ENCODE peak calls at places on chromosomes 4 and X, in seven cellular contexts. One of them, this sample, is unnamed. For H3K4me1, the result is how much of the 10 kb centered on the place peaks cover.

GRCh38 chr4:52659016-52659721 is at the start of gene USP46:
- DNase-seq in ovary: peak
- DNase-seq in adrenal gland: peak
- DNase-seq in SK-N-SH: peak
- DNase-seq in MM.1S: peak
- DNase-seq in transverse colon: peak
- DNase-seq in keratinocyte: no peak
- DNase-seq in this sample: peak

GRCh38 chr4:128854433-128854832 is 44.9 kb downstream of the JADE1 start:
- DNase-seq in ovary: no peak
- DNase-seq in MM.1S: peak
- DNase-seq in transverse colon: no peak
- DNase-seq in SK-N-SH: no peak
- DNase-seq in keratinocyte: no peak
- DNase-seq in adrenal gland: no peak
- DNase-seq in this sample: no peak

GRCh38 chr4:54802336-54802735 is 144.6 kb downstream of the KIT start:
- DNase-seq in keratinocyte: no peak
- DNase-seq in MM.1S: no peak
- DNase-seq in transverse colon: no peak
- DNase-seq in ovary: no peak
- DNase-seq in adrenal gland: no peak
- DNase-seq in SK-N-SH: no peak
- DNase-seq in this sample: no peak

GRCh38 chr4:124913237-124913636 is 200.7 kb upstream of the ANKRD50 start:
- DNase-seq in SK-N-SH: no peak
- DNase-seq in ovary: no peak
- DNase-seq in MM.1S: no peak
- DNase-seq in transverse colon: no peak
- DNase-seq in adrenal gland: no peak
- DNase-seq in keratinocyte: no peak
- DNase-seq in this sample: no peak

GRCh38 chr4:168028568-168028967 is 63.8 kb upstream of the ANXA10 start:
- DNase-seq in adrenal gland: no peak
- DNase-seq in SK-N-SH: peak
- DNase-seq in MM.1S: no peak
- DNase-seq in transverse colon: no peak
- DNase-seq in ovary: no peak
- DNase-seq in keratinocyte: no peak
- DNase-seq in this sample: no peak

GRCh38 chr4:94532016-94532789 is 80.5 kb downstream of the PDLIM5 start:
- DNase-seq in MM.1S: no peak
- DNase-seq in transverse colon: peak
- DNase-seq in ovary: no peak
- DNase-seq in SK-N-SH: no peak
- DNase-seq in keratinocyte: peak
- DNase-seq in adrenal gland: peak
- DNase-seq in this sample: peak

GRCh38 chr4:84804126-84804525 is 162.4 kb downstream of the WDFY3 start:
- DNase-seq in transverse colon: no peak
- DNase-seq in MM.1S: no peak
- DNase-seq in SK-N-SH: no peak
- DNase-seq in keratinocyte: no peak
- DNase-seq in ovary: no peak
- DNase-seq in adrenal gland: no peak
- DNase-seq in this sample: no peak

GRCh38 chr4:138113819-138114415 is 128.2 kb downstream of the SLC7A11 start:
- DNase-seq in adrenal gland: no peak
- DNase-seq in ovary: no peak
- DNase-seq in keratinocyte: no peak
- DNase-seq in SK-N-SH: no peak
- DNase-seq in MM.1S: no peak
- DNase-seq in transverse colon: no peak
- DNase-seq in this sample: no peak

GRCh38 chrX:20265726-20266681 is 705 bp downstream of the RPS6KA3 start:
- DNase-seq in adrenal gland: peak
- DNase-seq in ovary: peak
- DNase-seq in MM.1S: peak
- DNase-seq in transverse colon: peak
- DNase-seq in keratinocyte: no peak
- DNase-seq in SK-N-SH: peak
- DNase-seq in this sample: peak

GRCh38 chr4:32025840-32026459 is 1305.8 kb downstream of the PCDH7 start:
- DNase-seq in ovary: no peak
- DNase-seq in transverse colon: peak
- DNase-seq in SK-N-SH: no peak
- DNase-seq in keratinocyte: no peak
- DNase-seq in adrenal gland: no peak
- DNase-seq in MM.1S: no peak
- DNase-seq in this sample: peak

GRCh38 chrX:18931972-18932371 is 51.9 kb downstream of the PHKA2 start:
- DNase-seq in keratinocyte: no peak
- DNase-seq in MM.1S: peak
- DNase-seq in ovary: no peak
- DNase-seq in adrenal gland: no peak
- DNase-seq in SK-N-SH: peak
- DNase-seq in transverse colon: no peak
- DNase-seq in this sample: no peak

GRCh38 chrX:46326161-46326560 is 219.1 kb downstream of the ZNF674 start:
- DNase-seq in adrenal gland: no peak
- DNase-seq in SK-N-SH: no peak
- DNase-seq in keratinocyte: no peak
- DNase-seq in transverse colon: no peak
- DNase-seq in MM.1S: no peak
- DNase-seq in ovary: no peak
- DNase-seq in this sample: no peak

GRCh38 chr4:94728056-94728766 is 29.5 kb upstream of the BMPR1B start:
- DNase-seq in SK-N-SH: no peak
- DNase-seq in MM.1S: no peak
- DNase-seq in transverse colon: no peak
- DNase-seq in keratinocyte: no peak
- DNase-seq in adrenal gland: no peak
- DNase-seq in ovary: no peak
- DNase-seq in this sample: no peak

GRCh38 chrX:574355-574754 is 56.2 kb upstream of the SHOX start:
- DNase-seq in keratinocyte: no peak
- DNase-seq in SK-N-SH: no peak
- DNase-seq in MM.1S: no peak
- DNase-seq in ovary: no peak
- DNase-seq in adrenal gland: no peak
- DNase-seq in transverse colon: no peak
- DNase-seq in this sample: no peak

GRCh38 chr4:10347281-10347795 is 109.9 kb downstream of the ZNF518B start:
- DNase-seq in transverse colon: no peak
- DNase-seq in MM.1S: no peak
- DNase-seq in SK-N-SH: no peak
- DNase-seq in ovary: no peak
- DNase-seq in keratinocyte: no peak
- DNase-seq in adrenal gland: no peak
- DNase-seq in this sample: no peak

GRCh38 chr4:128277856-128278255 is 9.8 kb downstream of the PGRMC2 start:
- DNase-seq in MM.1S: no peak
- DNase-seq in SK-N-SH: no peak
- DNase-seq in keratinocyte: no peak
- DNase-seq in transverse colon: no peak
- DNase-seq in ovary: no peak
- DNase-seq in adrenal gland: no peak
- DNase-seq in this sample: no peak

GRCh38 chrX:126272795-126273497 is 106.9 kb upstream of the DCAF12L2 start:
- DNase-seq in adrenal gland: no peak
- DNase-seq in SK-N-SH: no peak
- DNase-seq in transverse colon: no peak
- DNase-seq in keratinocyte: no peak
- DNase-seq in ovary: no peak
- DNase-seq in MM.1S: no peak
- DNase-seq in this sample: no peak

GRCh38 chrX:15761564-15762191 is 23.6 kb downstream of the CA5B start:
- DNase-seq in MM.1S: peak
- DNase-seq in transverse colon: no peak
- DNase-seq in keratinocyte: no peak
- DNase-seq in SK-N-SH: peak
- DNase-seq in adrenal gland: peak
- DNase-seq in ovary: no peak
- DNase-seq in this sample: peak

GRCh38 chr4:1221155-1221870 is 27.6 kb downstream of the CTBP1 start:
- DNase-seq in keratinocyte: no peak
- DNase-seq in SK-N-SH: no peak
- DNase-seq in MM.1S: no peak
- DNase-seq in ovary: no peak
- DNase-seq in adrenal gland: no peak
- DNase-seq in transverse colon: no peak
- DNase-seq in this sample: no peak
- H3K4me1 ChIP-seq in keratinocyte: under half
- H3K4me1 ChIP-seq in SK-N-SH: under half
- H3K4me1 ChIP-seq in MM.1S: under half
- H3K4me1 ChIP-seq in ovary: under half
- H3K4me1 ChIP-seq in adrenal gland: under half
- H3K4me1 ChIP-seq in transverse colon: under half
- H3K4me1 ChIP-seq in this sample: under half

GRCh38 chr4:70948665-70949284 is 44.7 kb upstream of the DCK start:
- DNase-seq in MM.1S: no peak
- DNase-seq in ovary: no peak
- DNase-seq in SK-N-SH: no peak
- DNase-seq in keratinocyte: no peak
- DNase-seq in adrenal gland: no peak
- DNase-seq in transverse colon: no peak
- DNase-seq in this sample: no peak

GRCh38 chr4:70945046-70945445 is 42.9 kb downstream of the MOB1B start:
- DNase-seq in SK-N-SH: no peak
- DNase-seq in MM.1S: no peak
- DNase-seq in transverse colon: no peak
- DNase-seq in adrenal gland: no peak
- DNase-seq in keratinocyte: no peak
- DNase-seq in ovary: no peak
- DNase-seq in this sample: no peak

GRCh38 chr4:70946944-70947343 is 44.8 kb downstream of the MOB1B start:
- DNase-seq in adrenal gland: no peak
- DNase-seq in MM.1S: no peak
- DNase-seq in transverse colon: no peak
- DNase-seq in keratinocyte: no peak
- DNase-seq in ovary: no peak
- DNase-seq in SK-N-SH: no peak
- DNase-seq in this sample: no peak

GRCh38 chr4:70943115-70943514 is 40.9 kb downstream of the MOB1B start:
- DNase-seq in keratinocyte: no peak
- DNase-seq in transverse colon: no peak
- DNase-seq in adrenal gland: no peak
- DNase-seq in SK-N-SH: no peak
- DNase-seq in ovary: no peak
- DNase-seq in MM.1S: no peak
- DNase-seq in this sample: no peak

GRCh38 chr4:70945452-70946055 is 43.4 kb downstream of the MOB1B start:
- DNase-seq in SK-N-SH: no peak
- DNase-seq in keratinocyte: no peak
- DNase-seq in ovary: no peak
- DNase-seq in adrenal gland: no peak
- DNase-seq in transverse colon: no peak
- DNase-seq in MM.1S: no peak
- DNase-seq in this sample: no peak
- H3K4me1 ChIP-seq in SK-N-SH: under half
- H3K4me1 ChIP-seq in keratinocyte: under half
- H3K4me1 ChIP-seq in ovary: under half
- H3K4me1 ChIP-seq in adrenal gland: under half
- H3K4me1 ChIP-seq in transverse colon: under half
- H3K4me1 ChIP-seq in MM.1S: under half
- H3K4me1 ChIP-seq in this sample: under half

DNA sequence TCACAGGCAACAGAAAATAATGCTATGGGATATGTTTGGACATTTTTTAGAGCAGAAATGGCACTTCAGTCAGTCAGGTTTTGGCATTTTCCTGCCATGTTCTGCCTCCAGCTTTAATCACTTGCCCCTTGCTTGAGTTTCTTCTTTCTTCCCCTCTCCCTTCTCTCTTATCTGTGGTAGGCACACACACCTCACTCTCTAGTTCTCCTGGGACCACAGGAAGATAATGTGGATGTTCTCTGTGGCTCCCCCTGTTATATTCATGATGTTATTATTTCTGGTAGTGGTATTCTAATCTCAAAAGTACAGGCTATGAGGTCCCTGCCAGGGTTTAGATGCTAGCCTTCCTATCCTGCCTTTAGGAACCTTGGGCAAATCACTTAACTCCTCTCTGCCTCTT is 5.2 kb downstream of the HADH start:
- DNase-seq in MM.1S: no peak
- DNase-seq in adrenal gland: no peak
- DNase-seq in ovary: no peak
- DNase-seq in keratinocyte: no peak
- DNase-seq in SK-N-SH: no peak
- DNase-seq in transverse colon: no peak
- DNase-seq in this sample: no peak
- H3K4me1 ChIP-seq in MM.1S: half or more
- H3K4me1 ChIP-seq in adrenal gland: under half
- H3K4me1 ChIP-seq in ovary: under half
- H3K4me1 ChIP-seq in keratinocyte: under half
- H3K4me1 ChIP-seq in SK-N-SH: under half
- H3K4me1 ChIP-seq in transverse colon: half or more
- H3K4me1 ChIP-seq in this sample: under half

GRCh38 chr4:103802766-103803165 is 83.0 kb upstream of the TACR3 start:
- DNase-seq in SK-N-SH: no peak
- DNase-seq in ovary: no peak
- DNase-seq in MM.1S: no peak
- DNase-seq in transverse colon: no peak
- DNase-seq in keratinocyte: no peak
- DNase-seq in adrenal gland: no peak
- DNase-seq in this sample: no peak
- H3K4me1 ChIP-seq in SK-N-SH: under half
- H3K4me1 ChIP-seq in ovary: under half
- H3K4me1 ChIP-seq in MM.1S: under half
- H3K4me1 ChIP-seq in transverse colon: under half
- H3K4me1 ChIP-seq in keratinocyte: under half
- H3K4me1 ChIP-seq in adrenal gland: under half
- H3K4me1 ChIP-seq in this sample: under half

This sample was measured in mucosa of descending colon.